ENCODE peak calls at places on chromosomes 6 and 20, in five cellular contexts. C is MM.1S, V is OCI-LY7, W is hepatocyte, Z is HCT116. O is an unnamed sample.

GRCh38 chr6:9647599-9647998 is 767.3 kb downstream of the TFAP2A start:
- DNase-seq in C (no peak), V (no peak), W (no peak), Z (no peak), O (no peak)

GRCh38 chr6:157514659-157515496 is 133.9 kb downstream of the ZDHHC14 start:
- DNase-seq in C (no peak), V (no peak), W (peak; percentile 35), Z (no peak), O (peak; percentile 67)

GRCh38 chr6:26033942-26034354 is 53.3 kb upstream of the HFE start:
- DNase-seq in C (peak; percentile 34), V (peak; percentile 75), W (no peak), Z (no peak), O (no peak)

GRCh38 chr6:143545165-143545564 is 33.6 kb upstream of the FUCA2 start:
- DNase-seq in C (no peak), V (no peak), W (no peak), Z (no peak), O (no peak)

GRCh38 chr20:31723282-31724078 is 812 bp upstream of the BCL2L1 start:
- DNase-seq in C (peak; percentile 99), V (peak; percentile 99), W (peak; percentile 100), Z (peak; percentile 95), O (peak; percentile 99)

GRCh38 chr6:72376736-72377135 is 245.1 kb upstream of the KCNQ5 start:
- DNase-seq in C (no peak), V (no peak), W (no peak), Z (no peak), O (no peak)

GRCh38 chr6:111534366-111534765 is 51.3 kb upstream of the REV3L start:
- DNase-seq in C (no peak), V (no peak), W (peak; percentile 10), Z (no peak), O (no peak)

GRCh38 chr6:155395339-155395738 is 60.3 kb downstream of the NOX3 start:
- DNase-seq in C (no peak), V (no peak), W (no peak), Z (no peak), O (no peak)

GRCh38 chr20:32667030-32667429 is 6.7 kb downstream of the C20orf203 start:
- DNase-seq in C (no peak), V (no peak), W (no peak), Z (no peak), O (no peak)

GRCh38 chr20:45090481-45090880 is 10.4 kb downstream of the KCNS1 start:
- DNase-seq in C (no peak), V (no peak), W (no peak), Z (no peak), O (no peak)

GRCh38 chr20:1345030-1345755 is 16.3 kb upstream of the SDCBP2 start:
- DNase-seq in C (no peak), V (no peak), W (no peak), Z (no peak), O (no peak)

GRCh38 chr6:43076928-43077809 is 1.1 kb downstream of the PTK7 start:
- DNase-seq in C (no peak), V (peak; percentile 49), W (peak; percentile 62), Z (no peak), O (peak; percentile 37)

GRCh38 chr6:158439255-158439654 is 120.6 kb upstream of the TMEM181 start:
- DNase-seq in C (no peak), V (peak; percentile 69), W (no peak), Z (no peak), O (no peak)

GRCh38 chr6:98838027-98838426 is 3.7 kb downstream of the POU3F2 start:
- DNase-seq in C (no peak), V (no peak), W (no peak), Z (no peak), O (no peak)

GRCh38 chr20:46430921-46431712 is 24.7 kb upstream of the ELMO2 start:
- DNase-seq in C (no peak), V (no peak), W (no peak), Z (no peak), O (no peak)

GRCh38 chr6:37354526-37355384 is 972 bp downstream of the RNF8 start:
- DNase-seq in C (no peak), V (peak; percentile 30), W (peak; percentile 58), Z (no peak), O (no peak)

GRCh38 chr6:41214559-41215238 is 13.4 kb upstream of the TREML4 start:
- DNase-seq in C (no peak), V (no peak), W (peak; percentile 71), Z (no peak), O (peak; percentile 49)

GRCh38 chr20:32493356-32493755 is 91.8 kb downstream of the NOL4L start:
- DNase-seq in C (no peak), V (no peak), W (no peak), Z (no peak), O (no peak)

GRCh38 chr20:18523066-18523465 is 15.3 kb downstream of the SEC23B start:
- DNase-seq in C (no peak), V (no peak), W (no peak), Z (no peak), O (no peak)

GRCh38 chr6:169862464-169863148 is 111.2 kb downstream of the ERMARD start:
- DNase-seq in C (no peak), V (no peak), W (no peak), Z (no peak), O (no peak)

GRCh38 chr20:14986026-14986655 is 648.7 kb upstream of the FLRT3 start:
- DNase-seq in C (no peak), V (no peak), W (peak; percentile 74), Z (no peak), O (peak; percentile 73)

GRCh38 chr20:18004389-18005031 is 35.7 kb downstream of the MGME1 start:
- DNase-seq in C (no peak), V (no peak), W (no peak), Z (no peak), O (no peak)

GRCh38 chr6:16222826-16223225 is 15.6 kb upstream of the GMPR start:
- DNase-seq in C (no peak), V (no peak), W (no peak), Z (no peak), O (no peak)

GRCh38 chr20:1887321-1887720 is 7.9 kb upstream of the SIRPA start:
- DNase-seq in C (no peak), V (no peak), W (no peak), Z (no peak), O (no peak)

GRCh38 chr6:69581576-69581975 is 215.2 kb downstream of the LMBRD1 start:
- DNase-seq in C (no peak), V (no peak), W (no peak), Z (no peak), O (no peak)

GRCh38 chr6:139124887-139125672 is 9.8 kb upstream of the HECA start:
- DNase-seq in C (peak; percentile 86), V (peak; percentile 92), W (peak; percentile 74), Z (peak; percentile 70), O (peak; percentile 17)

GRCh38 chr6:144104488-144104887 is 9.1 kb upstream of the SF3B5 start:
- DNase-seq in C (no peak), V (no peak), W (no peak), Z (no peak), O (no peak)

GRCh38 chr20:62644044-62644795 is 1.9 kb downstream of the SLCO4A1 start:
- DNase-seq in C (no peak), V (no peak), W (no peak), Z (no peak), O (peak; percentile 93)

GRCh38 chr20:3839328-3839727 is 7.3 kb upstream of the MAVS start:
- DNase-seq in C (peak; percentile 58), V (no peak), W (no peak), Z (no peak), O (no peak)

GRCh38 chr20:10642859-10643559 is 30.8 kb downstream of the JAG1 start:
- DNase-seq in C (no peak), V (no peak), W (no peak), Z (no peak), O (no peak)

GRCh38 chr6:36999467-37000125 is 5.9 kb upstream of the FGD2 start:
- DNase-seq in C (no peak), V (no peak), W (no peak), Z (no peak), O (no peak)

GRCh38 chr20:44601801-44602204 is 19.4 kb downstream of the PKIG start:
- DNase-seq in C (no peak), V (no peak), W (peak; percentile 34), Z (no peak), O (no peak)

GRCh38 chr6:149077208-149077607 is 240.3 kb upstream of the TAB2 start:
- DNase-seq in C (no peak), V (no peak), W (no peak), Z (no peak), O (no peak)

DNA sequence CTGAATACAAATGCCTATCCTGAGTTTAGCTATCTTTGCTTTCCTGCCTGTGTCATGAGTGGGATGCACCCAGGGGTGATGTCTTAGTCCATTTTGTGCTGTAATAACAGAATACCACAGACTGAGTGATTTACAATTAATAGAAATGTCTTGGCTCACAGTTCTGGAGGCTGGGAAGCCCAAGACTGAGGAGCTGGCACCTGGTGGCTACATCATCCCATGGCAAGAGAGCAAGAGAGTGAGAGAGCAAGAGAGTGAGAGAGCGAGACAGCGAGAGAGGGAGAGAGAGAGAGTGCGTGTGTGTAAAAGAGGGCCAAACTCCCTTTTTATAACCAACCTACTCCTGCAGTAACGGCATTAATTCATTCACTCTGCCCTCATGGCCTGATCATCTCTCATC is 76.8 kb downstream of the PRDM1 start:
- DNase-seq in C (peak; percentile 57), V (peak; percentile 47), W (no peak), Z (no peak), O (no peak)
- H2AFZ ChIP-seq in C (peak overlapping the region; percentile 18), V (peak overlapping the region; percentile 73), W (no peak overlapping the region), Z (no peak overlapping the region), O (no peak overlapping the region)

DNA sequence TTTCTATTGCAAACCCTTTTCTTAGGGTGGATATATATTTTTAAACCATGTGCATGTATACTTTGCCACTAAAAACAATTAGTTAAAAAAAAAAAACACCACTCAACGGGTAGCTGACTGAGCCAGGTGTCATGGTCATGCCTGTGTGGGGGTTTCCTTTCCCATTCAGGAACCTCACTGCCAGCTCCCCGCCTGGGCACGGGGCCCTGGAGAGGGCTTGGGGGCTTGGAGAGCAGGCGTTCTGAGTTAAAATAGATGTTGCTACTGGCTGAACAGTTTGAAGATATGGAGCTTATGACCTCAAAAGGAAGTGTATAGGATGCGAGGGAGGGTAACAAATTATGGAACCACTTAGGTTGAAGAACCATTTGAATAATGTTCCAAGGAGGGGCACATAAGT is 9.8 kb downstream of the STX16 start:
- DNase-seq in C (no peak), V (no peak), W (no peak), Z (no peak), O (no peak)
- H3K9me2 ChIP-seq in C (no peaks in the 10 kb centered on the region), V (no peaks in the 10 kb centered on the region), W (no peaks in the 10 kb centered on the region), Z (no peaks in the 10 kb centered on the region), O (no peaks in the 10 kb centered on the region)

GRCh38 chr6:77474973-77475372 is 11.7 kb upstream of the HTR1B start:
- DNase-seq in C (no peak), V (no peak), W (no peak), Z (no peak), O (no peak)
- H2AFZ ChIP-seq in C (peak overlapping the region; percentile 78), V (no peak overlapping the region), W (no peak overlapping the region), Z (no peak overlapping the region), O (no peak overlapping the region)

GRCh38 chr6:44503471-44503870 is 116.0 kb downstream of the CDC5L start:
- DNase-seq in C (no peak), V (no peak), W (no peak), Z (no peak), O (no peak)
- H3K9me2 ChIP-seq in C (no peaks in the 10 kb centered on the region), V (no peaks in the 10 kb centered on the region), W (no peaks in the 10 kb centered on the region), Z (no peaks in the 10 kb centered on the region), O (no peaks in the 10 kb centered on the region)

O was measured in PC-9.